ENCODE peak calls at places on chromosomes 5 and 9, in eight cellular contexts. R is mammary epithelial cell; K is CD8-positive, alpha-beta T cell; G is CD4-positive, CD25-positive, alpha-beta regulatory T cell; Y is heart left ventricle; M is fibroblast of mammary gland; P is endodermal cell; S is Peyer's patch. D is an unnamed sample.

GRCh38 chr9:133359420-133360175 is 3.2 kb downstream of the SURF2 start:
- DNase-seq in R (no peak), K (no peak), G (no peak), Y (no peak), M (no peak), P (peak; percentile 85), S (peak; percentile 52), D (no peak)

GRCh38 chr5:156469636-156470035 is 142.7 kb downstream of the SGCD start:
- DNase-seq in R (no peak), K (no peak), G (no peak), Y (no peak), M (no peak), P (no peak), S (no peak), D (no peak)

GRCh38 chr5:169356181-169356580 is 55.2 kb upstream of the SLIT3 start:
- DNase-seq in R (peak; percentile 35), K (no peak), G (no peak), Y (no peak), M (no peak), P (no peak), S (no peak), D (no peak)

GRCh38 chr9:131500939-131501541 is 1.7 kb upstream of the POMT1 start:
- DNase-seq in R (peak; percentile 90), K (peak; percentile 71), G (no peak), Y (no peak), M (peak; percentile 71), P (no peak), S (no peak), D (no peak)

GRCh38 chr9:96448546-96449170 is 1.3 kb upstream of the HABP4 start:
- DNase-seq in R (no peak), K (no peak), G (no peak), Y (no peak), M (no peak), P (no peak), S (no peak), D (no peak)

GRCh38 chr9:34612788-34613390 is 992 bp upstream of the RPP25L start:
- DNase-seq in R (peak; percentile 88), K (peak; percentile 79), G (peak; percentile 66), Y (peak; percentile 80), M (peak; percentile 73), P (peak; percentile 93), S (peak; percentile 76), D (no peak)

GRCh38 chr5:173663810-173664526 is 47.5 kb upstream of the BOD1 start:
- DNase-seq in R (no peak), K (no peak), G (no peak), Y (peak; percentile 48), M (no peak), P (peak; percentile 50), S (no peak), D (no peak)

GRCh38 chr9:112012026-112012902 is 115.7 kb downstream of the UGCG start:
- DNase-seq in R (peak; percentile 91), K (no peak), G (no peak), Y (peak; percentile 77), M (peak; percentile 96), P (peak; percentile 30), S (peak; percentile 58), D (peak; percentile 94)

GRCh38 chr9:72305102-72305546 is 59.9 kb downstream of the ZFAND5 start:
- DNase-seq in R (no peak), K (no peak), G (no peak), Y (peak; percentile 79), M (peak; percentile 97), P (peak; percentile 75), S (peak; percentile 82), D (no peak)

GRCh38 chr5:147661576-147661975 is 121.0 kb downstream of the JAKMIP2 start:
- DNase-seq in R (no peak), K (no peak), G (no peak), Y (no peak), M (peak; percentile 55), P (no peak), S (no peak), D (no peak)

GRCh38 chr9:4666042-4666699 is at the start of gene SPATA6L:
- DNase-seq in R (peak; percentile 48), K (peak; percentile 66), G (peak; percentile 31), Y (peak; percentile 71), M (peak; percentile 46), P (peak; percentile 66), S (peak; percentile 81), D (no peak)

GRCh38 chr9:72362680-72363139 is 2.3 kb downstream of the ZFAND5 start:
- DNase-seq in R (peak; percentile 53), K (peak; percentile 51), G (peak; percentile 30), Y (peak; percentile 75), M (peak; percentile 85), P (peak; percentile 57), S (no peak), D (peak; percentile 40)

GRCh38 chr5:176530406-176530982 is 6.7 kb downstream of the RNF44 start:
- DNase-seq in R (no peak), K (peak; percentile 59), G (no peak), Y (no peak), M (no peak), P (peak; percentile 43), S (no peak), D (no peak)

GRCh38 chr5:139419793-139420192 is 15.9 kb upstream of the SPATA24 start:
- DNase-seq in R (no peak), K (no peak), G (no peak), Y (no peak), M (no peak), P (peak; percentile 69), S (no peak), D (no peak)

GRCh38 chr5:139416651-139417050 is 12.8 kb upstream of the SPATA24 start:
- DNase-seq in R (no peak), K (no peak), G (no peak), Y (no peak), M (no peak), P (no peak), S (peak; percentile 70), D (no peak)

GRCh38 chr5:139417214-139417613 is 13.3 kb upstream of the SPATA24 start:
- DNase-seq in R (no peak), K (no peak), G (no peak), Y (peak; percentile 82), M (no peak), P (no peak), S (no peak), D (no peak)

GRCh38 chr5:139419226-139419625 is 15.3 kb upstream of the SPATA24 start:
- DNase-seq in R (no peak), K (no peak), G (no peak), Y (no peak), M (no peak), P (no peak), S (no peak), D (no peak)

DNA sequence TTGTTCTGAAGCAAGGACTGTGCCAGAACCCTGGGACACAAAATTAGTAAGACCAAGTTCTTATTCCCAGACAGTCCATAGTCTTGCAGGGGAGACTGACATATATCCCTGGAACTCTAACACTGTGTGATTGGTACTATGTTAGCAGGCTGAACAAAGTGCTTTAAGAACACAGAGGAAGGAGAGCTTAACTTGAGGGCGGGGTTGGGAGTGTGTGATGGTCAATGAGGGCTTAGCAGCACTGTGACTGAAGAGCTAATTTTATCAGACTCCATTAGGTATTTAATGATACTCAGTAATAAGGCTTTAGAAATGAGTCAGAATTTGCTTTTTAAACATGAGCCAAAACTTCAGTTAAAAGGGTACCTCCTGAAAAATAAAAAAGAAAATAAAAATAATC is 14.9 kb upstream of the SPATA24 start:
- DNase-seq in R (no peak), K (no peak), G (no peak), Y (peak; percentile 46), M (no peak), P (no peak), S (no peak), D (no peak)
- H3K4me3 ChIP-seq in R (no peak overlapping the region), K (no peak overlapping the region), G (no peak overlapping the region), Y (no peak overlapping the region), M (no peak overlapping the region), P (no peak overlapping the region), S (no peak overlapping the region), D (no peak overlapping the region)

GRCh38 chr9:137649553-137649952 is 30.7 kb downstream of the EHMT1 start:
- DNase-seq in R (no peak), K (no peak), G (no peak), Y (no peak), M (no peak), P (no peak), S (no peak), D (no peak)

GRCh38 chr9:137647096-137647709 is 28.4 kb downstream of the EHMT1 start:
- DNase-seq in R (no peak), K (no peak), G (no peak), Y (no peak), M (no peak), P (no peak), S (no peak), D (no peak)

GRCh38 chr9:137648396-137648795 is 29.6 kb downstream of the EHMT1 start:
- DNase-seq in R (no peak), K (no peak), G (no peak), Y (no peak), M (peak; percentile 52), P (no peak), S (no peak), D (no peak)

GRCh38 chr9:137650259-137650658 is 31.5 kb downstream of the EHMT1 start:
- DNase-seq in R (no peak), K (no peak), G (no peak), Y (no peak), M (peak; percentile 21), P (no peak), S (no peak), D (no peak)

GRCh38 chr9:137650779-137651178 is 32.0 kb downstream of the EHMT1 start:
- DNase-seq in R (no peak), K (no peak), G (no peak), Y (no peak), M (no peak), P (no peak), S (no peak), D (no peak)
- H3K4me3 ChIP-seq in R (no peak overlapping the region), K (no peak overlapping the region), G (no peak overlapping the region), Y (no peak overlapping the region), M (no peak overlapping the region), P (no peak overlapping the region), S (no peak overlapping the region), D (no peak overlapping the region)

GRCh38 chr5:150458819-150459557 is 9.4 kb upstream of the RPS14 start:
- DNase-seq in R (peak; percentile 39), K (peak; percentile 93), G (peak; percentile 79), Y (peak; percentile 80), M (peak; percentile 45), P (peak; percentile 94), S (peak; percentile 89), D (no peak)
- H3K4me3 ChIP-seq in R (no peak overlapping the region), K (no peak overlapping the region), G (no peak overlapping the region), Y (peak overlapping the region; percentile 46), M (peak overlapping the region; percentile 26), P (no peak overlapping the region), S (no peak overlapping the region), D (peak overlapping the region; percentile 34)

GRCh38 chr9:101739311-101739710 is 864 bp upstream of the GRIN3A start:
- DNase-seq in R (no peak), K (no peak), G (no peak), Y (no peak), M (no peak), P (no peak), S (no peak), D (no peak)

GRCh38 chr9:101736723-101737122 is 1.7 kb downstream of the GRIN3A start:
- DNase-seq in R (peak; percentile 9), K (no peak), G (no peak), Y (no peak), M (peak; percentile 22), P (peak; percentile 91), S (no peak), D (no peak)

GRCh38 chr9:101737165-101737704 is 1.2 kb downstream of the GRIN3A start:
- DNase-seq in R (no peak), K (no peak), G (no peak), Y (no peak), M (no peak), P (peak; percentile 54), S (no peak), D (no peak)

GRCh38 chr9:101738566-101739183 is at the start of gene GRIN3A:
- DNase-seq in R (no peak), K (no peak), G (no peak), Y (peak; percentile 40), M (no peak), P (peak; percentile 82), S (peak; percentile 56), D (no peak)

GRCh38 chr9:101737705-101738565 is 512 bp downstream of the GRIN3A start:
- DNase-seq in R (peak; percentile 2), K (no peak), G (no peak), Y (no peak), M (no peak), P (peak; percentile 84), S (peak; percentile 49), D (no peak)
- H3K4me3 ChIP-seq in R (peak overlapping the region; percentile 1), K (no peak overlapping the region), G (no peak overlapping the region), Y (peak overlapping the region; percentile 56), M (no peak overlapping the region), P (peak overlapping the region; percentile 75), S (peak overlapping the region; percentile 12), D (no peak overlapping the region)